ENCODE peak calls at places on chromosomes 13 and 19, in five cellular contexts. L is amniotic epithelial cell, D is nephron progenitor cell, G is progenitor cell of endocrine pancreas, P is RWPE1. J is an unnamed sample.

GRCh38 chr19:50419022-50419579 is 363 bp downstream of the SPIB start:
- DNase-seq in D (no peak), G (no peak), P (no peak), L (no peak), J (no peak)

GRCh38 chr19:28635962-28636629 is 576.9 kb downstream of the UQCRFS1 start:
- DNase-seq in G (no peak), D (no peak), P (no peak), L (no peak), J (no peak)

GRCh38 chr19:58550362-58551122 is 4.4 kb downstream of the CHMP2A start:
- DNase-seq in L (no peak), P (no peak), G (no peak), D (no peak), J (no peak)

GRCh38 chr19:45306522-45307027 is 16.1 kb downstream of the CKM start:
- DNase-seq in L (no peak), G (no peak), D (no peak), P (no peak), J (no peak)

GRCh38 chr19:48681127-48681470 is 8.3 kb upstream of the NTN5 start:
- DNase-seq in D (no peak), P (no peak), L (peak; percentile 97), G (no peak), J (peak; percentile 96)

GRCh38 chr13:33637978-33638743 is 179.8 kb upstream of the RFC3 start:
- DNase-seq in G (no peak), P (peak; percentile 44), L (peak; percentile 71), D (no peak), J (no peak)

GRCh38 chr13:50915562-50915961 is 6.0 kb downstream of the RNASEH2B start:
- DNase-seq in G (no peak), D (no peak), P (no peak), L (no peak), J (no peak)

GRCh38 chr19:19403373-19403901 is 2.0 kb upstream of the GATAD2A start:
- DNase-seq in L (peak; percentile 15), D (no peak), G (no peak), P (peak; percentile 47), J (peak; percentile 69)

GRCh38 chr19:46495789-46496099 is at the start of gene PNMA8B:
- DNase-seq in D (peak; percentile 98), G (peak; percentile 92), L (no peak), P (peak; percentile 51), J (no peak)

GRCh38 chr19:51099070-51099382 is 9.2 kb downstream of the CTU1 start:
- DNase-seq in D (no peak), L (no peak), G (no peak), P (no peak), J (no peak)

GRCh38 chr19:28426902-28427232 is 786.1 kb downstream of the UQCRFS1 start:
- DNase-seq in P (peak; percentile 28), D (no peak), L (peak; percentile 30), G (no peak), J (peak; percentile 94)

GRCh38 chr19:58330458-58330857 is 3.7 kb downstream of the ZSCAN22 start:
- DNase-seq in P (peak; percentile 83), D (no peak), L (peak; percentile 64), G (no peak), J (peak; percentile 72)

GRCh38 chr19:10096615-10096963 is 5.9 kb downstream of the ANGPTL6 start:
- DNase-seq in D (no peak), G (no peak), L (no peak), P (no peak), J (no peak)

GRCh38 chr19:45470147-45471081 is 2.6 kb downstream of the FOSB start:
- DNase-seq in P (peak; percentile 48), G (no peak), L (peak; percentile 37), D (peak; percentile 50), J (peak; percentile 89)

GRCh38 chr13:110820311-110820710 is 94.6 kb downstream of the ANKRD10 start:
- DNase-seq in L (no peak), D (no peak), G (no peak), P (no peak), J (no peak)

GRCh38 chr13:55219538-55219937 is 1921.2 kb upstream of the PRR20A start:
- DNase-seq in L (no peak), P (no peak), G (no peak), D (no peak), J (no peak)